ENCODE peak calls at places on chromosomes 6 and 20, in ten cellular contexts. W is anterior cingulate cortex; O is SK-N-MC; B is HTR-8/SVneo; U is activated CD8-positive, alpha-beta memory T cell treated with anti-CD3 and anti-CD28 coated beads for 1 hour; K is amniotic epithelial cell; V is NCI-H1105 treated with DMSO at 0.1 percent for 48 hours; N is B cell; L is activated naive CD4-positive, alpha-beta T cell treated with anti-CD3 and anti-CD28 coated beads for 36 hours; Y is activated effector memory CD4-positive, alpha-beta T cell treated with anti-CD3 and anti-CD28 coated beads, Interleukin-2, amount 50 U/mL, for 16 hours. Z is an unnamed sample.

GRCh38 chr6:20691185-20691584 is 156.9 kb downstream of the CDKAL1 start:
- DNase-seq in B (no peak), U (no peak), N (no peak), V (peak), L (no peak), W (no peak), K (no peak), Y (no peak), O (no peak), Z (no peak)

GRCh38 chr6:82017316-82017715 is 230.2 kb downstream of the IBTK start:
- DNase-seq in N (no peak), O (no peak), Y (no peak), K (peak), V (no peak), U (no peak), L (no peak), W (no peak), B (peak), Z (no peak)

GRCh38 chr20:44736170-44737021 is 9.3 kb upstream of the KCNK15 start:
- DNase-seq in V (peak), L (peak), B (peak), Y (no peak), O (peak), U (no peak), K (peak), W (peak), N (peak), Z (peak)

GRCh38 chr20:22796465-22797077 is 212.2 kb upstream of the FOXA2 start:
- DNase-seq in N (no peak), K (peak), L (no peak), Y (no peak), U (no peak), W (no peak), B (no peak), V (no peak), O (no peak), Z (no peak)

GRCh38 chr6:56798163-56798562 is 155.5 kb upstream of the DST start:
- DNase-seq in N (no peak), O (peak), B (no peak), W (no peak), V (no peak), U (no peak), K (peak), L (no peak), Y (no peak), Z (no peak)

GRCh38 chr6:159602370-159603185 is 90.5 kb downstream of the SOD2 start:
- DNase-seq in K (peak), U (no peak), B (no peak), L (no peak), Y (no peak), N (no peak), O (no peak), W (no peak), V (no peak), Z (no peak)

GRCh38 chr6:149450679-149451360 is 34.0 kb downstream of the ZC3H12D start:
- DNase-seq in N (no peak), V (no peak), L (no peak), B (no peak), U (no peak), K (no peak), O (no peak), W (no peak), Y (peak), Z (no peak)

GRCh38 chr6:57173886-57174510 is 1.9 kb downstream of the BAG2 start:
- DNase-seq in B (peak), U (no peak), V (no peak), O (no peak), N (no peak), L (no peak), Y (no peak), W (no peak), K (peak), Z (no peak)

GRCh38 chr6:55882731-55883595 is 7.6 kb upstream of the BMP5 start:
- DNase-seq in B (peak), V (no peak), L (no peak), K (peak), O (no peak), U (no peak), N (no peak), Y (no peak), W (no peak), Z (no peak)

GRCh38 chr6:105178110-105178509 is 1.7 kb downstream of the POPDC3 start:
- DNase-seq in W (no peak), V (no peak), U (no peak), Y (no peak), K (peak), B (peak), N (no peak), L (no peak), O (no peak), Z (no peak)

GRCh38 chr6:105431226-105431625 is 28.3 kb upstream of the PREP start:
- DNase-seq in O (peak), B (peak), L (peak), W (no peak), Y (no peak), U (no peak), N (peak), V (peak), K (peak), Z (peak)

GRCh38 chr6:34679552-34680255 is 16.9 kb downstream of the ILRUN start:
- DNase-seq in O (no peak), L (no peak), K (peak), N (no peak), U (no peak), Y (no peak), V (no peak), B (no peak), W (no peak), Z (no peak)

GRCh38 chr6:5110246-5110645 is 25.1 kb downstream of the PPP1R3G start:
- DNase-seq in B (no peak), U (no peak), O (no peak), K (no peak), L (no peak), N (no peak), W (no peak), V (no peak), Y (no peak), Z (no peak)

GRCh38 chr6:147738089-147738488 is 229.6 kb downstream of the SAMD5 start:
- DNase-seq in O (no peak), N (no peak), V (no peak), K (no peak), U (no peak), Y (no peak), B (no peak), W (no peak), L (no peak), Z (no peak)

GRCh38 chr6:6154335-6154734 is 147.6 kb upstream of the NRN1 start:
- DNase-seq in B (no peak), O (no peak), V (no peak), W (no peak), U (no peak), N (no peak), Y (no peak), L (no peak), K (no peak), Z (no peak)